ENCODE peak calls at places on chromosomes 13 and 19, in ten cellular contexts. P is cardiac fibroblast, F is NB4, B is AG04450, E is HFF-Myc, C is suprapubic skin, Y is cardiac muscle cell, I is left lung, H is H9, W is AG10803. L is an unnamed sample.

GRCh38 chr19:40414536-40415535 is 1.7 kb upstream of the PRX start:
- DNase-seq in B (no peak), P (no peak), H (no peak), C (no peak), E (no peak), F (no peak), I (no peak), W (no peak), Y (no peak), L (no peak)

GRCh38 chr19:17289489-17289888 is 7.8 kb downstream of the ANKLE1 start:
- DNase-seq in H (peak; percentile 91), F (peak; percentile 74), P (peak; percentile 93), W (peak; percentile 80), C (no peak), I (peak; percentile 65), Y (peak; percentile 92), B (peak; percentile 76), E (peak; percentile 57), L (no peak)

GRCh38 chr19:44808463-44809371 is at the start of gene BCAM:
- DNase-seq in B (no peak), F (no peak), C (no peak), H (peak; percentile 81), I (peak; percentile 76), E (no peak), W (peak; percentile 41), P (peak; percentile 33), Y (peak; percentile 93), L (no peak)

GRCh38 chr13:86765462-86765861 is 905.7 kb upstream of the SLITRK5 start:
- DNase-seq in Y (no peak), I (no peak), B (no peak), C (no peak), W (no peak), E (no peak), P (no peak), H (no peak), F (no peak), L (no peak)

GRCh38 chr19:14516746-14517438 is 1.3 kb downstream of the DNAJB1 start:
- DNase-seq in C (no peak), F (no peak), Y (no peak), B (no peak), I (no peak), E (no peak), H (no peak), W (no peak), P (no peak), L (no peak)

GRCh38 chr13:26919311-26919710 is 158.7 kb upstream of the GPR12 start:
- DNase-seq in B (no peak), H (no peak), C (peak; percentile 57), W (peak; percentile 5), I (no peak), F (no peak), P (no peak), Y (no peak), E (no peak), L (no peak)

GRCh38 chr13:75554981-75555380 is 5.4 kb downstream of the UCHL3 start:
- DNase-seq in B (no peak), H (no peak), Y (no peak), F (no peak), E (no peak), C (no peak), W (no peak), I (no peak), P (no peak), L (no peak)

GRCh38 chr19:48752511-48753365 is at the start of gene FUT1:
- DNase-seq in P (peak; percentile 25), Y (peak; percentile 60), E (no peak), C (no peak), B (no peak), H (peak; percentile 97), W (peak; percentile 24), F (peak; percentile 93), I (peak; percentile 83), L (no peak)

GRCh38 chr19:43409415-43409814 is 5.3 kb upstream of the TEX101 start:
- DNase-seq in C (no peak), F (no peak), I (no peak), P (no peak), H (no peak), B (no peak), W (no peak), Y (no peak), E (no peak), L (no peak)

GRCh38 chr19:17557461-17557860 is 2.0 kb downstream of the COLGALT1 start:
- DNase-seq in F (peak; percentile 88), P (no peak), B (no peak), C (no peak), I (peak; percentile 67), Y (no peak), E (no peak), W (peak; percentile 30), H (no peak), L (no peak)

GRCh38 chr19:7507884-7508283 is 8.0 kb upstream of the ZNF358 start:
- DNase-seq in H (peak; percentile 97), Y (no peak), F (peak; percentile 69), E (no peak), W (peak; percentile 73), B (peak; percentile 37), P (peak; percentile 93), C (no peak), I (peak; percentile 85), L (no peak)

GRCh38 chr19:54252845-54253244 is 4.2 kb downstream of the LILRB5 start:
- DNase-seq in F (no peak), E (no peak), C (peak; percentile 24), P (no peak), H (no peak), B (no peak), I (no peak), Y (no peak), W (no peak), L (peak; percentile 49)

GRCh38 chr13:26024558-26024957 is 27.3 kb downstream of the SHISA2 start:
- DNase-seq in C (no peak), F (no peak), I (no peak), H (no peak), W (no peak), Y (peak; percentile 43), B (no peak), P (no peak), E (no peak), L (no peak)

GRCh38 chr13:80083097-80083429 is 257.9 kb downstream of the SPRY2 start:
- DNase-seq in H (no peak), F (no peak), I (no peak), P (no peak), C (no peak), W (no peak), Y (no peak), E (no peak), B (no peak), L (no peak)

GRCh38 chr13:87166348-87166747 is 504.8 kb upstream of the SLITRK5 start:
- DNase-seq in E (no peak), W (no peak), H (no peak), Y (no peak), C (no peak), P (no peak), I (no peak), F (no peak), B (no peak), L (no peak)

GRCh38 chr19:21751379-21751778 is 16.0 kb downstream of the ZNF100 start:
- DNase-seq in P (peak; percentile 67), B (no peak), W (peak; percentile 51), E (no peak), Y (no peak), H (no peak), F (no peak), C (no peak), I (no peak), L (no peak)

GRCh38 chr13:40064723-40065122 is 409.3 kb downstream of the COG6 start:
- DNase-seq in B (no peak), P (peak; percentile 98), H (no peak), W (peak; percentile 91), F (peak; percentile 19), I (no peak), C (no peak), Y (no peak), E (peak; percentile 51), L (no peak)

GRCh38 chr19:33678796-33679195 is 57.0 kb downstream of the CHST8 start:
- DNase-seq in B (no peak), P (no peak), F (no peak), C (peak; percentile 43), W (no peak), Y (no peak), E (no peak), H (no peak), I (no peak), L (no peak)

GRCh38 chr13:40292108-40292507 is 374.3 kb downstream of the FOXO1 start:
- DNase-seq in P (no peak), F (no peak), W (no peak), Y (no peak), E (no peak), B (no peak), H (no peak), I (no peak), C (no peak), L (no peak)

GRCh38 chr19:47296036-47296435 is 13.6 kb upstream of the C5AR1 start:
- DNase-seq in P (peak; percentile 89), E (no peak), B (peak; percentile 50), H (peak; percentile 91), W (peak; percentile 69), C (peak; percentile 88), F (peak; percentile 96), Y (peak; percentile 95), I (peak; percentile 73), L (no peak)
- TF ChIP-seq CTCF in P (peak; percentile 74), E (peak; percentile 67), B (peak; percentile 76), H (peak; percentile 91), W (peak; percentile 78), C (peak; percentile 38), F (peak; percentile 99), Y (peak; percentile 62), I (peak; percentile 75), L (peak; percentile 87)

DNA sequence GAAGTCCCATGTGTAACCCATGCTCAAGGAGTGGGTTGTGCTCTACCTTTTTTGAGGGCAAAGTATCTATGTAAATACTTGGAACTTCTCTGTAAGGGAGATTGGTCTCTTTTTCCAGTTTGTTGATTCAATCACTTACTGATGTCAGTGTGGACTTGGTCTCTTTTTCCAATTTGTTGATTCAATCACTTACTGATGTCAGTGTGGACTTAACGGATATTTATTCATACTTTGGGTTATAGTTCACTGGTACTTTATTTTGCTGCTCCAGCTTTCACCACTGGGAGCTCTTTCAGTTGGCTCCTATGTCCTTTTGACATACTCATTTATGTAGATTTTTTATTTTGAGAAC is 36.4 kb downstream of the COG3 start:
- DNase-seq in B (no peak), W (no peak), I (no peak), Y (no peak), F (no peak), C (no peak), H (no peak), P (no peak), E (no peak), L (no peak)
- TF ChIP-seq CTCF in B (peak; percentile 12), W (peak; percentile 0), I (no peak), Y (no peak), F (no peak), C (no peak), H (no peak), P (no peak), E (no peak), L (no peak)

GRCh38 chr19:51272183-51272817 is 21.4 kb downstream of the SIGLECL1 start:
- DNase-seq in E (no peak), I (peak; percentile 42), B (no peak), P (no peak), C (peak; percentile 48), H (no peak), Y (no peak), F (peak; percentile 56), W (no peak), L (no peak)
- TF ChIP-seq CTCF in E (no peak), I (no peak), B (no peak), P (no peak), C (no peak), H (no peak), Y (no peak), F (no peak), W (no peak), L (no peak)

GRCh38 chr13:35157143-35157755 is 215.2 kb downstream of the NBEA start:
- DNase-seq in F (peak; percentile 61), E (peak; percentile 51), Y (peak; percentile 49), P (peak; percentile 75), W (peak; percentile 55), C (no peak), H (no peak), B (peak; percentile 16), I (no peak), L (no peak)
- TF ChIP-seq CTCF in F (peak; percentile 41), E (peak; percentile 38), Y (peak; percentile 62), P (peak; percentile 60), W (peak; percentile 88), C (no peak), H (peak; percentile 82), B (peak; percentile 66), I (peak; percentile 50), L (peak; percentile 97)

L was measured in chondrocyte.